ENCODE peak calls at places on chromosomes 3 and 15, in eight cellular contexts. M is lower lobe of right lung; C is mesendoderm; G is psoas muscle; H is CD4-positive, CD25-positive, alpha-beta regulatory T cell; A is heart left ventricle; Q is mucosa of descending colon; Z is heart right ventricle. O is an unnamed sample. For H3K4me1 and H3K36me3, the result is how much of the 10 kb centered on the place peaks cover.

GRCh38 chr3:49719214-49719884 is at the start of gene AMIGO3:
- DNase-seq in M (peak), C (peak), G (peak), H (peak), A (peak), Q (peak), Z (peak), O (peak)

GRCh38 chr15:69593981-69594966 is 141.7 kb downstream of the RPLP1 start:
- DNase-seq in M (peak), C (no peak), G (peak), H (no peak), A (peak), Q (peak), Z (peak), O (peak)

GRCh38 chr3:5057857-5058324 is 64.2 kb upstream of the ARL8B start:
- DNase-seq in M (peak), C (peak), G (peak), H (peak), A (peak), Q (peak), Z (peak), O (peak)

GRCh38 chr3:94460914-94461313 is 398.1 kb downstream of the NSUN3 start:
- DNase-seq in M (no peak), C (peak), G (no peak), H (no peak), A (no peak), Q (no peak), Z (no peak), O (no peak)

GRCh38 chr3:81989773-81990172 is 228.3 kb upstream of the GBE1 start:
- DNase-seq in M (no peak), C (no peak), G (no peak), H (no peak), A (no peak), Q (no peak), Z (no peak), O (no peak)

GRCh38 chr3:69092030-69092513 is 7.3 kb downstream of the ARL6IP5 start:
- DNase-seq in M (no peak), C (peak), G (no peak), H (peak), A (no peak), Q (no peak), Z (no peak), O (peak)

GRCh38 chr3:119257654-119258410 is 17.2 kb upstream of the B4GALT4 start:
- DNase-seq in M (peak), C (no peak), G (no peak), H (peak), A (no peak), Q (peak), Z (no peak), O (peak)

GRCh38 chr3:161630791-161631190 is 134.2 kb downstream of the OTOL1 start:
- DNase-seq in M (no peak), C (peak), G (no peak), H (no peak), A (no peak), Q (no peak), Z (no peak), O (no peak)

GRCh38 chr15:76337739-76338554 is 1.4 kb downstream of the ISL2 start:
- DNase-seq in M (peak), C (peak), G (no peak), H (peak), A (no peak), Q (peak), Z (no peak), O (no peak)

GRCh38 chr15:95304874-95305271 is 1025.6 kb upstream of the NR2F2 start:
- DNase-seq in M (no peak), C (no peak), G (no peak), H (no peak), A (no peak), Q (no peak), Z (no peak), O (no peak)

GRCh38 chr3:172595648-172596393 is 72.6 kb upstream of the TNFSF10 start:
- DNase-seq in M (no peak), C (peak), G (no peak), H (peak), A (no peak), Q (peak), Z (peak), O (peak)

GRCh38 chr3:53483821-53484220 is 10.6 kb upstream of the CACNA1D start:
- DNase-seq in M (no peak), C (no peak), G (no peak), H (no peak), A (no peak), Q (no peak), Z (no peak), O (no peak)

DNA sequence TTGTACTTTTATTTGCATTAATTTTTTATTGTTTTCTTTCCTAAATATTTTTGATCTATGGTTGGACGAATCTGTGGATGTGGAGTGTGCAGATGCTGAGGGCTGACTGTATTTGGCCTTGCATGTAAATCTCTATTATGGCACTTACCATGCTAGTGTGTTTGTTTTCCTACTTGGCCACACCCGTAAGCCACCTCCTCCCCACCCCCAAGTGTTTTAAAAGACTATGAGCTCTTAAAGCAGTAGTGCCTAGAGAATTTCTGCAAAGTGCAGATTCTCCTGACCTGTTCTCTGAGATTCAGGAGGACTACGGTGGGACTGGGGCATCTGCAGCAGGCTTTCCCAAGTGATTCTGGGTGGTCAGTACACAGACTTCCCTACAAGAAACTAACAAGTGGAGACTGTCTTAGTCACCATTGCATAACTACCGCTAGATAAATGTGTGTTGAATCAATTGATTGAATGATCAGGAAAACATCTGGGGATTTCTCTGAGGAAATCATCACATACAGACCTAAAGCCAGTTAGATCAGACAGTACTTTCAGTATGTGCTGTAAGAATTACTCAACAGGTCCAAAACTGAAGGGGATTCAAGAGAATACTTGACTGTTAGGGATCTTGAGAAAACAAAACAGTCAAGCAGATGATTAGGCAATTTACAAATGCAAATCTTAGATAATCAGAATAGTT is 6.2 kb upstream of the TIPARP start:
- DNase-seq in M (no peak), C (peak), G (no peak), H (peak), A (no peak), Q (peak), Z (no peak), O (no peak)
- H3K4me1 ChIP-seq in M (under half), C (under half), G (under half), H (under half), A (under half), Q (under half), Z (under half), O (under half)

GRCh38 chr3:130677310-130677709 is 69.3 kb downstream of the PIK3R4 start:
- DNase-seq in M (no peak), C (no peak), G (no peak), H (no peak), A (no peak), Q (no peak), Z (no peak), O (no peak)

DNA sequence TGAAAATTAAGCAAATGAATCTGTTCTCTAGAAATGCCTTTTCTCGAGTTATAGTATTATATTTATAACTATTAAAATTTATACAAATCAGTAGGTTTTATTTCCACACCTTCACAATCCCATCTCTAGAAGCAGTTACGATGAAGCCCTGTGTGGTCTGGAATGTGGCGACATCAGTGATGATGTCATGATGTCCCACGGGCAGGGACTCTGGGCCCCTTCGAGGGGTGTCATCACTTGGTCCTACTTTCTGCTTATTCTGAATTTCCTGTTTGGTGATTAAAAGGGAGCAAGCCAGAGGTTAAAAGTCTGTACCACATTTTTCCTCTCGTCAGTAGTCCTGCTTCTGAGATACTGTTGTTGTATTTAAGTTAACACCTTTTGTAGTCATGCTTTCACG is 67.4 kb downstream of the PIK3R4 start:
- DNase-seq in M (no peak), C (peak), G (no peak), H (no peak), A (no peak), Q (no peak), Z (no peak), O (no peak)
- H3K36me3 ChIP-seq in M (half or more), C (under half), G (half or more), H (half or more), A (half or more), Q (under half), Z (half or more), O (under half)

DNA sequence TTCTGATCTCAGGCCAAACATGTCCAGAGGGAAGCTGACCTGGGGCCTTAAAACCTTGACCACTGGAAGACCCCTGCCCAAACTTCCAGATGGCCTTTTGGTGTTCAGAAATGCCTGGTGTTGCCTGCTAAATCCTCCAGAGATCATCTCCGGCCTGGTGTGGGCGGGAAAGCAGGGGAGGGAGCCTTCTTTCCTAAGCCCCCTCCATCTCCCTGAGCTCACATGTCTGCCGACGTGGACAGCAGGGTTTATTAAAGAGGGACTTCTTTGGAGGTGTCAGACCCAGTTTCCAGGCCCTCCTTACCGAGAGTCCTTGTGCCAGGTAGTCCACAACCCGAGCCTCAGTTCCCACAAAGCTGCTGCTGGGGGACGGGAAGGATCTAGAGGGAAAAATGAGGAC is 55.9 kb upstream of the SLC6A1 start:
- DNase-seq in M (no peak), C (no peak), G (no peak), H (no peak), A (no peak), Q (no peak), Z (no peak), O (no peak)
- H3K4me1 ChIP-seq in M (under half), C (under half), G (under half), H (under half), A (under half), Q (under half), Z (under half), O (under half)

GRCh38 chr3:35721628-35722027 is 82.3 kb downstream of the ARPP21 start:
- DNase-seq in M (no peak), C (no peak), G (no peak), H (no peak), A (no peak), Q (no peak), Z (no peak), O (no peak)

GRCh38 chr3:35724106-35724505 is 84.8 kb downstream of the ARPP21 start:
- DNase-seq in M (no peak), C (no peak), G (no peak), H (no peak), A (no peak), Q (no peak), Z (no peak), O (no peak)

GRCh38 chr3:35718921-35719320 is 79.6 kb downstream of the ARPP21 start:
- DNase-seq in M (no peak), C (no peak), G (no peak), H (no peak), A (no peak), Q (no peak), Z (no peak), O (no peak)

GRCh38 chr3:35723480-35724097 is 84.3 kb downstream of the ARPP21 start:
- DNase-seq in M (no peak), C (no peak), G (no peak), H (no peak), A (no peak), Q (no peak), Z (no peak), O (no peak)

GRCh38 chr3:35722902-35723301 is 83.6 kb downstream of the ARPP21 start:
- DNase-seq in M (no peak), C (no peak), G (no peak), H (no peak), A (no peak), Q (no peak), Z (no peak), O (no peak)
- H3K36me3 ChIP-seq in M (under half), C (under half), G (half or more), H (under half), A (under half), Q (under half), Z (under half), O (under half)

DNA sequence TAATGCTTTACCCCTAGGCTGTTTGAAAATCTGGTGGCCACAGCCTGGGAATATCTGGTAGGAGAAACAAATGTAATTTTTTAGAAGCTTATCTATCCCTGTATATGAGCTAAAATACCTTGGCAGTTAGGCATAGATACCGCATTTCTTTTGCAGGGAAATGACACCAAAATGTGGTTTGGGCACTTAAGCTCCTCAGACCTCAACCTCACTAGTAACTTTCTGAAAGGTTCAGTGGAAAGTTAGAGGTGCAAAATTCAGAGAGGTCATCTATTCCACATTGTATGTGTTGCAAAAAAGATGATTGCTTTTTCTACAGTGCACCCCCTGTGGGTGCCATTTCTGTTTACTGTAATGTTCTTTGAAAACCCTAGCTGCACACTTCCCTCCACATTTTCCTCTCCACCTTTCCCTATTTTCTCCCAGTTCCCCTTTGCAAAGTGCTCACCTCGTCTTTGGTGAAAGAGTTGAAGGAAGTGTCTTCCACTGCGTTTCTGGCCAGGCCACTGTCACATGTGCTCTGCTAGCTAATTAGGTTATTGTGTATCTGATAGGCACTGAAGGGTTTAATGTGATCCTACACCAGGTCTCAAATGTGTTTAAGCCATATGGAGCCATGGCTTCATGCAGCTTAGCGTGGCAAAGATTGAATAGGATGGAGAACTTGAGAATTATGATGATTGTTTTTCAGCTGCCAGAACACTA is 1.3 kb downstream of the SACM1L start:
- DNase-seq in M (no peak), C (peak), G (no peak), H (peak), A (no peak), Q (no peak), Z (no peak), O (no peak)
- H3K4me1 ChIP-seq in M (half or more), C (under half), G (half or more), H (half or more), A (half or more), Q (under half), Z (half or more), O (under half)

DNA sequence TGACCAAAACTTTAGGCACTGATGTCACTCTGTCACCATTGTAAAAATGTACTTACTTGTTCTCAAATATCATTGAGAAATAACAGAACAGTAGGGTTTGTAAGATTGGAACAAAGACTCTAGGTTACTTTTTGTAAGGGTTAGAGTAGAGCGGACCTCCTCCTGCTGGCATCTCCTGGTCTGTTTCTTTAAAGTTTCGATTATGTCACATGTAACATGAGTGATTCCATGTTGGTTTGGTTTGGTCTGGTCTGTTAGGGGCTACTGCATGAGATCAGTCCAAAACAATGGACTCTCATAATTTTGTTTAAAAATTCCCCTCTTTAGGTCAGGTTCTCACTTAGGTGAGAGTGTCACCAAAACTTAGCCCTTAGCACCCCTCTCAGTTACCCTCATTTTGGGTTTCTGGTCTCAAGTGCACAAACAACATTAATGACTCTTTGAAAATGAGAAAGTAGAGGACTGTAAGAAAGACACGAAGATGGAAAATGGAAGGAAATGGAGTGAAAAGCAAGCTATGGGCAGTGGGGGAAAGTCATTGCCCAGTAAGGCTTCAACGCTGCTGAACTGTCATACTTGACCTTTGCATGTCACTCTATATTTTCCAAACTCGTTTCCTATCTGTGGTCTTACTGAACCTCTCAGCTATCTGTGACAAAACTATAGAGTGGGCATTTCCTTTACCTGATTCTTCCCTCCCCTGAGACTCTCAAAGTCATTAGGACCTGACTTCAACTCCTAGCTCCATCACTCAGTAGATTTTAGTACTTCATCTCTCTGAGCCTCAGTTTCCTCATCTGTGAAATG is 52.7 kb downstream of the LDHAL6B start:
- DNase-seq in M (no peak), C (no peak), G (no peak), H (no peak), A (no peak), Q (peak), Z (no peak), O (no peak)
- H3K36me3 ChIP-seq in M (under half), C (under half), G (under half), H (under half), A (under half), Q (under half), Z (under half), O (under half)

GRCh38 chr3:13581485-13582365 is 32.8 kb downstream of the FBLN2 start:
- DNase-seq in M (no peak), C (no peak), G (peak), H (peak), A (no peak), Q (no peak), Z (no peak), O (no peak)
- H3K4me1 ChIP-seq in M (under half), C (under half), G (under half), H (under half), A (under half), Q (under half), Z (under half), O (under half)

GRCh38 chr3:63934041-63934440 is 21.9 kb upstream of the SCAANT1 start:
- DNase-seq in M (no peak), C (no peak), G (peak), H (no peak), A (no peak), Q (no peak), Z (peak), O (no peak)
- H3K36me3 ChIP-seq in M (under half), C (under half), G (under half), H (under half), A (under half), Q (under half), Z (under half), O (under half)

GRCh38 chr3:164918915-164919314 is 159.4 kb downstream of the SI start:
- DNase-seq in M (no peak), C (no peak), G (no peak), H (no peak), A (no peak), Q (no peak), Z (no peak), O (no peak)
- H3K4me1 ChIP-seq in M (under half), C (under half), G (under half), H (under half), A (under half), Q (under half), Z (under half), O (under half)

O was measured in prostate gland.